ENCODE peak calls at places on chromosomes 7 and 10, in six cellular contexts. One of them, this sample, is unnamed.

GRCh38 chr10:125284875-125285597 is 124.7 kb upstream of the CTBP2 start:
- DNase-seq in nucleus accumbens: no peak
- DNase-seq in activated CD4-positive, CD25-positive, alpha-beta regulatory T cell treated with anti-CD3 and anti-CD28 coated beads, Interleukin-2, amount 50 U/mL, for 72 hours: no peak
- DNase-seq in hypothalamus: no peak
- DNase-seq in activated T-cell treated with anti-CD3 and anti-CD28 coated beads, Interleukin-2, amount 50 U/mL, for 1 hour: no peak
- DNase-seq in stimulated activated CD4-positive, alpha-beta T cell treated with anti-CD3 and anti-CD28 coated beads, Interleukin-1b, Interleukin-23, amount 100 ng/mL, for 1 hour: no peak
- DNase-seq in this sample: no peak

GRCh38 chr10:20991526-20991925 is 94.4 kb upstream of the NEBL start:
- DNase-seq in nucleus accumbens: no peak
- DNase-seq in activated CD4-positive, CD25-positive, alpha-beta regulatory T cell treated with anti-CD3 and anti-CD28 coated beads, Interleukin-2, amount 50 U/mL, for 72 hours: no peak
- DNase-seq in stimulated activated CD4-positive, alpha-beta T cell treated with anti-CD3 and anti-CD28 coated beads, Interleukin-1b, Interleukin-23, amount 100 ng/mL, for 1 hour: no peak
- DNase-seq in hypothalamus: no peak
- DNase-seq in activated T-cell treated with anti-CD3 and anti-CD28 coated beads, Interleukin-2, amount 50 U/mL, for 1 hour: no peak
- DNase-seq in this sample: no peak

GRCh38 chr10:77202857-77203256 is 434.8 kb downstream of the KCNMA1 start:
- DNase-seq in stimulated activated CD4-positive, alpha-beta T cell treated with anti-CD3 and anti-CD28 coated beads, Interleukin-1b, Interleukin-23, amount 100 ng/mL, for 1 hour: no peak
- DNase-seq in hypothalamus: no peak
- DNase-seq in activated CD4-positive, CD25-positive, alpha-beta regulatory T cell treated with anti-CD3 and anti-CD28 coated beads, Interleukin-2, amount 50 U/mL, for 72 hours: no peak
- DNase-seq in activated T-cell treated with anti-CD3 and anti-CD28 coated beads, Interleukin-2, amount 50 U/mL, for 1 hour: no peak
- DNase-seq in nucleus accumbens: no peak
- DNase-seq in this sample: no peak

GRCh38 chr7:19262794-19263193 is 117.6 kb upstream of the FERD3L start:
- DNase-seq in activated T-cell treated with anti-CD3 and anti-CD28 coated beads, Interleukin-2, amount 50 U/mL, for 1 hour: no peak
- DNase-seq in hypothalamus: no peak
- DNase-seq in nucleus accumbens: no peak
- DNase-seq in stimulated activated CD4-positive, alpha-beta T cell treated with anti-CD3 and anti-CD28 coated beads, Interleukin-1b, Interleukin-23, amount 100 ng/mL, for 1 hour: no peak
- DNase-seq in activated CD4-positive, CD25-positive, alpha-beta regulatory T cell treated with anti-CD3 and anti-CD28 coated beads, Interleukin-2, amount 50 U/mL, for 72 hours: no peak
- DNase-seq in this sample: no peak

GRCh38 chr10:133245439-133246235 is 8.0 kb downstream of the VENTX start:
- DNase-seq in hypothalamus: no peak
- DNase-seq in activated CD4-positive, CD25-positive, alpha-beta regulatory T cell treated with anti-CD3 and anti-CD28 coated beads, Interleukin-2, amount 50 U/mL, for 72 hours: no peak
- DNase-seq in stimulated activated CD4-positive, alpha-beta T cell treated with anti-CD3 and anti-CD28 coated beads, Interleukin-1b, Interleukin-23, amount 100 ng/mL, for 1 hour: no peak
- DNase-seq in nucleus accumbens: no peak
- DNase-seq in activated T-cell treated with anti-CD3 and anti-CD28 coated beads, Interleukin-2, amount 50 U/mL, for 1 hour: no peak
- DNase-seq in this sample: no peak

GRCh38 chr10:133272301-133272963 is 4.2 kb downstream of the ADAM8 start:
- DNase-seq in hypothalamus: no peak
- DNase-seq in nucleus accumbens: no peak
- DNase-seq in activated T-cell treated with anti-CD3 and anti-CD28 coated beads, Interleukin-2, amount 50 U/mL, for 1 hour: no peak
- DNase-seq in activated CD4-positive, CD25-positive, alpha-beta regulatory T cell treated with anti-CD3 and anti-CD28 coated beads, Interleukin-2, amount 50 U/mL, for 72 hours: no peak
- DNase-seq in stimulated activated CD4-positive, alpha-beta T cell treated with anti-CD3 and anti-CD28 coated beads, Interleukin-1b, Interleukin-23, amount 100 ng/mL, for 1 hour: no peak
- DNase-seq in this sample: no peak

GRCh38 chr10:70190581-70190980 is 20.3 kb upstream of the SAR1A start:
- DNase-seq in activated T-cell treated with anti-CD3 and anti-CD28 coated beads, Interleukin-2, amount 50 U/mL, for 1 hour: no peak
- DNase-seq in activated CD4-positive, CD25-positive, alpha-beta regulatory T cell treated with anti-CD3 and anti-CD28 coated beads, Interleukin-2, amount 50 U/mL, for 72 hours: no peak
- DNase-seq in nucleus accumbens: no peak
- DNase-seq in hypothalamus: no peak
- DNase-seq in stimulated activated CD4-positive, alpha-beta T cell treated with anti-CD3 and anti-CD28 coated beads, Interleukin-1b, Interleukin-23, amount 100 ng/mL, for 1 hour: no peak
- DNase-seq in this sample: no peak

GRCh38 chr10:96612052-96612830 is 25.4 kb upstream of the TM9SF3 start:
- DNase-seq in stimulated activated CD4-positive, alpha-beta T cell treated with anti-CD3 and anti-CD28 coated beads, Interleukin-1b, Interleukin-23, amount 100 ng/mL, for 1 hour: no peak
- DNase-seq in hypothalamus: no peak
- DNase-seq in nucleus accumbens: no peak
- DNase-seq in activated T-cell treated with anti-CD3 and anti-CD28 coated beads, Interleukin-2, amount 50 U/mL, for 1 hour: no peak
- DNase-seq in activated CD4-positive, CD25-positive, alpha-beta regulatory T cell treated with anti-CD3 and anti-CD28 coated beads, Interleukin-2, amount 50 U/mL, for 72 hours: no peak
- DNase-seq in this sample: no peak